ENCODE peak calls at places on chromosomes 3 and 15, in seven cellular contexts. One of them, this sample, is unnamed. For H3K4me1 and H3K36me3, the result is how much of the 10 kb centered on the place peaks cover.

GRCh38 chr15:43509002-43509922 is 8.1 kb upstream of the MAP1A start:
- DNase-seq in heart right ventricle: peak
- DNase-seq in GM23338: peak
- DNase-seq in SK-N-SH: peak
- DNase-seq in sigmoid colon: peak
- DNase-seq in adipocyte: peak
- DNase-seq in pancreas: no peak
- DNase-seq in this sample: no peak

GRCh38 chr3:141605883-141606282 is 119.1 kb downstream of the RASA2 start:
- DNase-seq in heart right ventricle: no peak
- DNase-seq in GM23338: no peak
- DNase-seq in SK-N-SH: no peak
- DNase-seq in sigmoid colon: no peak
- DNase-seq in adipocyte: no peak
- DNase-seq in pancreas: no peak
- DNase-seq in this sample: no peak

GRCh38 chr15:68816795-68817303 is 3.8 kb downstream of the ANP32A start:
- DNase-seq in heart right ventricle: no peak
- DNase-seq in GM23338: no peak
- DNase-seq in SK-N-SH: no peak
- DNase-seq in sigmoid colon: no peak
- DNase-seq in adipocyte: no peak
- DNase-seq in pancreas: no peak
- DNase-seq in this sample: peak

GRCh38 chr3:192700885-192701284 is 26.5 kb downstream of the FGF12 start:
- DNase-seq in heart right ventricle: no peak
- DNase-seq in GM23338: peak
- DNase-seq in SK-N-SH: no peak
- DNase-seq in sigmoid colon: no peak
- DNase-seq in adipocyte: no peak
- DNase-seq in pancreas: no peak
- DNase-seq in this sample: no peak

GRCh38 chr3:38649500-38650247 is at the start of gene SCN5A:
- DNase-seq in heart right ventricle: peak
- DNase-seq in GM23338: peak
- DNase-seq in SK-N-SH: peak
- DNase-seq in sigmoid colon: peak
- DNase-seq in adipocyte: peak
- DNase-seq in pancreas: peak
- DNase-seq in this sample: peak

GRCh38 chr3:142595581-142595950 is 627 bp upstream of the PLS1 start:
- DNase-seq in heart right ventricle: no peak
- DNase-seq in GM23338: no peak
- DNase-seq in SK-N-SH: no peak
- DNase-seq in sigmoid colon: no peak
- DNase-seq in adipocyte: peak
- DNase-seq in pancreas: no peak
- DNase-seq in this sample: peak

GRCh38 chr3:79019137-79019923 is 748.5 kb downstream of the ROBO1 start:
- DNase-seq in heart right ventricle: peak
- DNase-seq in GM23338: peak
- DNase-seq in SK-N-SH: peak
- DNase-seq in sigmoid colon: peak
- DNase-seq in adipocyte: peak
- DNase-seq in pancreas: peak
- DNase-seq in this sample: peak

GRCh38 chr3:57026918-57027317 is 33.5 kb upstream of the SPATA12 start:
- DNase-seq in heart right ventricle: no peak
- DNase-seq in GM23338: no peak
- DNase-seq in SK-N-SH: no peak
- DNase-seq in sigmoid colon: no peak
- DNase-seq in adipocyte: peak
- DNase-seq in pancreas: no peak
- DNase-seq in this sample: peak

GRCh38 chr3:64344721-64345207 is 119.5 kb upstream of the PRICKLE2 start:
- DNase-seq in heart right ventricle: no peak
- DNase-seq in GM23338: peak
- DNase-seq in SK-N-SH: no peak
- DNase-seq in sigmoid colon: peak
- DNase-seq in adipocyte: peak
- DNase-seq in pancreas: no peak
- DNase-seq in this sample: peak

GRCh38 chr15:48790716-48791115 is 20.2 kb downstream of the CEP152 start:
- DNase-seq in heart right ventricle: no peak
- DNase-seq in GM23338: no peak
- DNase-seq in SK-N-SH: no peak
- DNase-seq in sigmoid colon: no peak
- DNase-seq in adipocyte: no peak
- DNase-seq in pancreas: no peak
- DNase-seq in this sample: no peak

GRCh38 chr3:169552533-169552932 is 111.0 kb downstream of the MECOM start:
- DNase-seq in heart right ventricle: no peak
- DNase-seq in GM23338: no peak
- DNase-seq in SK-N-SH: no peak
- DNase-seq in sigmoid colon: no peak
- DNase-seq in adipocyte: peak
- DNase-seq in pancreas: no peak
- DNase-seq in this sample: no peak

GRCh38 chr3:63047068-63047467 is 171.9 kb upstream of the CADPS start:
- DNase-seq in heart right ventricle: no peak
- DNase-seq in GM23338: peak
- DNase-seq in SK-N-SH: no peak
- DNase-seq in sigmoid colon: no peak
- DNase-seq in adipocyte: no peak
- DNase-seq in pancreas: no peak
- DNase-seq in this sample: peak

GRCh38 chr3:140736863-140737460 is 59.1 kb downstream of the TRIM42 start:
- DNase-seq in heart right ventricle: peak
- DNase-seq in GM23338: peak
- DNase-seq in SK-N-SH: peak
- DNase-seq in sigmoid colon: no peak
- DNase-seq in adipocyte: peak
- DNase-seq in pancreas: no peak
- DNase-seq in this sample: peak

GRCh38 chr3:120144267-120144666 is 50.0 kb upstream of the GSK3B start:
- DNase-seq in heart right ventricle: no peak
- DNase-seq in GM23338: peak
- DNase-seq in SK-N-SH: no peak
- DNase-seq in sigmoid colon: no peak
- DNase-seq in adipocyte: peak
- DNase-seq in pancreas: no peak
- DNase-seq in this sample: peak

GRCh38 chr3:194879126-194879887 is 193.6 kb downstream of the FAM43A start:
- DNase-seq in heart right ventricle: peak
- DNase-seq in GM23338: no peak
- DNase-seq in SK-N-SH: no peak
- DNase-seq in sigmoid colon: no peak
- DNase-seq in adipocyte: no peak
- DNase-seq in pancreas: no peak
- DNase-seq in this sample: no peak

GRCh38 chr15:76177491-76178040 is 117.8 kb downstream of the TMEM266 start:
- DNase-seq in heart right ventricle: peak
- DNase-seq in GM23338: no peak
- DNase-seq in SK-N-SH: no peak
- DNase-seq in sigmoid colon: peak
- DNase-seq in adipocyte: peak
- DNase-seq in pancreas: no peak
- DNase-seq in this sample: peak

GRCh38 chr15:99993681-99994131 is 260.5 kb upstream of the LYSMD4 start:
- DNase-seq in heart right ventricle: no peak
- DNase-seq in GM23338: no peak
- DNase-seq in SK-N-SH: no peak
- DNase-seq in sigmoid colon: no peak
- DNase-seq in adipocyte: no peak
- DNase-seq in pancreas: peak
- DNase-seq in this sample: peak

GRCh38 chr15:33699691-33700447 is 268.4 kb upstream of the CHRM5 start:
- DNase-seq in heart right ventricle: no peak
- DNase-seq in GM23338: peak
- DNase-seq in SK-N-SH: peak
- DNase-seq in sigmoid colon: no peak
- DNase-seq in adipocyte: no peak
- DNase-seq in pancreas: no peak
- DNase-seq in this sample: peak

GRCh38 chr3:36707623-36708409 is 56.5 kb downstream of the DCLK3 start:
- DNase-seq in heart right ventricle: no peak
- DNase-seq in GM23338: peak
- DNase-seq in SK-N-SH: no peak
- DNase-seq in sigmoid colon: no peak
- DNase-seq in adipocyte: no peak
- DNase-seq in pancreas: no peak
- DNase-seq in this sample: no peak

GRCh38 chr3:186511245-186511644 is 32.9 kb downstream of the CRYGS start:
- DNase-seq in heart right ventricle: no peak
- DNase-seq in GM23338: no peak
- DNase-seq in SK-N-SH: no peak
- DNase-seq in sigmoid colon: no peak
- DNase-seq in adipocyte: no peak
- DNase-seq in pancreas: no peak
- DNase-seq in this sample: no peak

GRCh38 chr3:159726231-159726964 is 262.2 kb upstream of the IL12A start:
- DNase-seq in heart right ventricle: no peak
- DNase-seq in GM23338: no peak
- DNase-seq in SK-N-SH: no peak
- DNase-seq in sigmoid colon: no peak
- DNase-seq in adipocyte: peak
- DNase-seq in pancreas: no peak
- DNase-seq in this sample: no peak

GRCh38 chr3:194387926-194388418 is 11.1 kb downstream of the GP5 start:
- DNase-seq in heart right ventricle: no peak
- DNase-seq in GM23338: no peak
- DNase-seq in SK-N-SH: no peak
- DNase-seq in sigmoid colon: no peak
- DNase-seq in adipocyte: no peak
- DNase-seq in pancreas: no peak
- DNase-seq in this sample: no peak

GRCh38 chr3:58032186-58032585 is 24.0 kb downstream of the FLNB start:
- DNase-seq in heart right ventricle: no peak
- DNase-seq in GM23338: no peak
- DNase-seq in SK-N-SH: no peak
- DNase-seq in sigmoid colon: no peak
- DNase-seq in adipocyte: no peak
- DNase-seq in pancreas: no peak
- DNase-seq in this sample: no peak
- H3K4me1 ChIP-seq in heart right ventricle: under half
- H3K4me1 ChIP-seq in GM23338: half or more
- H3K4me1 ChIP-seq in SK-N-SH: under half
- H3K4me1 ChIP-seq in sigmoid colon: under half
- H3K4me1 ChIP-seq in adipocyte: under half
- H3K4me1 ChIP-seq in pancreas: under half
- H3K4me1 ChIP-seq in this sample: under half

GRCh38 chr3:124745756-124746155 is 15.5 kb downstream of the UMPS start:
- DNase-seq in heart right ventricle: no peak
- DNase-seq in GM23338: no peak
- DNase-seq in SK-N-SH: no peak
- DNase-seq in sigmoid colon: no peak
- DNase-seq in adipocyte: no peak
- DNase-seq in pancreas: no peak
- DNase-seq in this sample: no peak

GRCh38 chr3:124745092-124745491 is 14.8 kb downstream of the UMPS start:
- DNase-seq in heart right ventricle: no peak
- DNase-seq in GM23338: no peak
- DNase-seq in SK-N-SH: no peak
- DNase-seq in sigmoid colon: no peak
- DNase-seq in adipocyte: no peak
- DNase-seq in pancreas: no peak
- DNase-seq in this sample: no peak

GRCh38 chr3:124741027-124741426 is 10.8 kb downstream of the UMPS start:
- DNase-seq in heart right ventricle: no peak
- DNase-seq in GM23338: no peak
- DNase-seq in SK-N-SH: no peak
- DNase-seq in sigmoid colon: no peak
- DNase-seq in adipocyte: no peak
- DNase-seq in pancreas: no peak
- DNase-seq in this sample: no peak
- H3K36me3 ChIP-seq in heart right ventricle: half or more
- H3K36me3 ChIP-seq in GM23338: half or more
- H3K36me3 ChIP-seq in SK-N-SH: half or more
- H3K36me3 ChIP-seq in sigmoid colon: under half
- H3K36me3 ChIP-seq in adipocyte: half or more
- H3K36me3 ChIP-seq in pancreas: under half
- H3K36me3 ChIP-seq in this sample: half or more

DNA sequence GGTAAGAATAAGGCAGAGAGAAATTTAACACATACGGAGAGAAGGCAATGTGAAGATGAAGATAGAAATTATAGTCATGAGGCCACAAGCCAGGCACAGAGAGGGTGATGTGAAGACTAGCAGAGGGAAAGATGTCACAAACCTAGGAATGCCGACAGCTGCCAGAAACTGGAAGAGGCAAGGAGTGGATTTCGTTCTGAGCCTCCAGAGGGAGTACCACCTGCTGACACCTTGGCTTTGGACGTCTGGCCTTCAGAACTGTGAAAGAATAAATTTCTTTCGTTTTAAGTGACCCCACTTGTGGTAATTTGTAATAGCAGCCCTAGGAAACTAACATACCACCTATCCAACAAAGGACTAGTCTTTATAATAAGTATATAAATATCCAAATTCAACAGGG is 5.0 kb upstream of the SGO1 start:
- DNase-seq in heart right ventricle: no peak
- DNase-seq in GM23338: peak
- DNase-seq in SK-N-SH: no peak
- DNase-seq in sigmoid colon: no peak
- DNase-seq in adipocyte: no peak
- DNase-seq in pancreas: no peak
- DNase-seq in this sample: no peak
- H3K4me1 ChIP-seq in heart right ventricle: under half
- H3K4me1 ChIP-seq in GM23338: under half
- H3K4me1 ChIP-seq in SK-N-SH: under half
- H3K4me1 ChIP-seq in sigmoid colon: under half
- H3K4me1 ChIP-seq in adipocyte: under half
- H3K4me1 ChIP-seq in pancreas: under half
- H3K4me1 ChIP-seq in this sample: under half

GRCh38 chr3:196049567-196050122 is 32.2 kb downstream of the TFRC start:
- DNase-seq in heart right ventricle: no peak
- DNase-seq in GM23338: no peak
- DNase-seq in SK-N-SH: no peak
- DNase-seq in sigmoid colon: no peak
- DNase-seq in adipocyte: no peak
- DNase-seq in pancreas: no peak
- DNase-seq in this sample: no peak
- H3K36me3 ChIP-seq in heart right ventricle: half or more
- H3K36me3 ChIP-seq in GM23338: half or more
- H3K36me3 ChIP-seq in SK-N-SH: half or more
- H3K36me3 ChIP-seq in sigmoid colon: under half
- H3K36me3 ChIP-seq in adipocyte: half or more
- H3K36me3 ChIP-seq in pancreas: under half
- H3K36me3 ChIP-seq in this sample: half or more

DNA sequence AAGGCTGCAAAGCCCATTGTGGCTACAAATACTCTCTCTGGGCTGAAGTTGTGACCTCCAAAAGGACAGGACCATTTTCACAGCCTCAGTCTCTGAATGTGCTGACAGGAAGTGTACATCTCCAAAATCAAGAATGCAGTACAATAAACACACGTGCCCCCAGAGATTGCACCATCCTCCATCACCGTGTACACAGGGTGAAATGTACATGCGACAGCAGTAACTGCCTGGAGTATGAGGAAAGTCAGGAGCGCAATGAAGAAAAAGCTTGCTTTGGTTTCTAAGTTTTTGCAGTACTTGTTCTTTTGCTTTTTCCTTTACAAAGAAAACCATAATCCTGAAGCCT is 24.9 kb downstream of the BMF start:
- DNase-seq in heart right ventricle: no peak
- DNase-seq in GM23338: no peak
- DNase-seq in SK-N-SH: no peak
- DNase-seq in sigmoid colon: no peak
- DNase-seq in adipocyte: no peak
- DNase-seq in pancreas: no peak
- DNase-seq in this sample: no peak
- H3K4me1 ChIP-seq in heart right ventricle: under half
- H3K4me1 ChIP-seq in GM23338: under half
- H3K4me1 ChIP-seq in SK-N-SH: under half
- H3K4me1 ChIP-seq in sigmoid colon: under half
- H3K4me1 ChIP-seq in adipocyte: under half
- H3K4me1 ChIP-seq in pancreas: under half
- H3K4me1 ChIP-seq in this sample: half or more